ENCODE peak calls at places on chromosome 17, in five cellular contexts. T is NB4; B is activated naive CD8-positive, alpha-beta T cell treated with anti-CD3 and anti-CD28 coated beads for 36 hours; O is cardiac muscle cell; C is lung. M is an unnamed sample.

GRCh38 chr17:28497931-28498330 is 8.2 kb upstream of the FOXN1 start:
- DNase-seq in O (no peak), T (no peak), C (no peak), B (no peak), M (no peak)

GRCh38 chr17:82545071-82545462 is 25.5 kb downstream of the FOXK2 start:
- DNase-seq in O (peak; percentile 19), C (no peak), T (no peak), B (no peak), M (no peak)

GRCh38 chr17:81164464-81165245 is 652 bp upstream of the PVALEF start:
- DNase-seq in C (no peak), T (no peak), O (no peak), B (no peak), M (no peak)

GRCh38 chr17:82602986-82603385 is 45.3 kb downstream of the WDR45B start:
- DNase-seq in C (no peak), O (no peak), T (no peak), B (no peak), M (no peak)

GRCh38 chr17:13544292-13544691 is 57.4 kb downstream of the HS3ST3A1 start:
- DNase-seq in O (peak; percentile 96), C (peak; percentile 59), T (no peak), B (no peak), M (no peak)

GRCh38 chr17:68851875-68852274 is 103.3 kb downstream of the ABCA8 start:
- DNase-seq in O (no peak), B (no peak), C (no peak), T (no peak), M (no peak)

GRCh38 chr17:54177606-54178308 is 355.0 kb downstream of the KIF2B start:
- DNase-seq in O (no peak), C (no peak), T (no peak), B (no peak), M (no peak)

GRCh38 chr17:1203111-1203966 is 23.6 kb upstream of the ABR start:
- DNase-seq in B (peak; percentile 58), C (peak; percentile 65), T (no peak), O (peak; percentile 61), M (peak; percentile 95)

GRCh38 chr17:19387921-19388521 is 1.0 kb upstream of the MFAP4 start:
- DNase-seq in B (no peak), O (no peak), T (no peak), C (no peak), M (no peak)

GRCh38 chr17:39923836-39924690 is 3.3 kb downstream of the ORMDL3 start:
- DNase-seq in C (no peak), T (no peak), B (no peak), O (peak; percentile 33), M (peak; percentile 65)

GRCh38 chr17:10198509-10199249 is at the start of gene GAS7:
- DNase-seq in T (peak; percentile 81), C (no peak), O (peak; percentile 56), B (peak; percentile 44), M (peak; percentile 91)